ENCODE peak calls at places on chromosomes 3 and 15, in four cellular contexts. J is HepG2, O is SK-N-SH, G is HCT116. A is an unnamed sample.

GRCh38 chr3:42804831-42805821 is 836 bp upstream of the HIGD1A start:
- DNase-seq in J (peak; percentile 82), O (peak; percentile 21), G (no peak), A (peak; percentile 33)

GRCh38 chr3:44981220-44981619 is 5.2 kb downstream of the EXOSC7 start:
- DNase-seq in J (no peak), O (no peak), G (no peak), A (no peak)

GRCh38 chr3:13711911-13712650 is 163.2 kb downstream of the FBLN2 start:
- DNase-seq in J (no peak), O (no peak), G (no peak), A (no peak)

GRCh38 chr3:185420762-185421161 is 57.8 kb downstream of the MAP3K13 start:
- DNase-seq in J (no peak), O (no peak), G (no peak), A (no peak)

GRCh38 chr3:16304065-16305010 is 39.3 kb downstream of the OXNAD1 start:
- DNase-seq in J (no peak), O (no peak), G (no peak), A (peak; percentile 91)

GRCh38 chr3:42831321-42831713 is 22.1 kb downstream of the ACKR2 start:
- DNase-seq in J (peak; percentile 73), O (peak; percentile 57), G (peak; percentile 65), A (peak; percentile 74)

GRCh38 chr15:56261854-56262509 is 18.3 kb upstream of the RFX7 start:
- DNase-seq in J (no peak), O (no peak), G (no peak), A (no peak)

GRCh38 chr15:66701422-66702034 is 508 bp upstream of the SMAD6 start:
- DNase-seq in J (peak; percentile 42), O (peak; percentile 77), G (peak; percentile 27), A (no peak)

GRCh38 chr3:154780263-154780662 is 299.9 kb upstream of the MME start:
- DNase-seq in J (no peak), O (no peak), G (no peak), A (no peak)

GRCh38 chr3:1954632-1955031 is 144.0 kb upstream of the CNTN4 start:
- DNase-seq in J (no peak), O (no peak), G (no peak), A (no peak)

GRCh38 chr3:53354945-53355498 is 7.7 kb upstream of the DCP1A start:
- DNase-seq in J (no peak), O (no peak), G (no peak), A (peak; percentile 31)

GRCh38 chr15:84748274-84749110 is at the start of gene ZNF592:
- DNase-seq in J (peak; percentile 36), O (peak; percentile 92), G (no peak), A (peak; percentile 92)

GRCh38 chr3:184741259-184741556 is 29.3 kb upstream of the MAGEF1 start:
- DNase-seq in J (no peak), O (no peak), G (peak; percentile 6), A (no peak)

GRCh38 chr15:88060383-88060782 is 196.2 kb downstream of the NTRK3 start:
- DNase-seq in J (no peak), O (no peak), G (no peak), A (no peak)

GRCh38 chr3:128309026-128309425 is 155.7 kb downstream of the EEFSEC start:
- DNase-seq in J (no peak), O (no peak), G (no peak), A (no peak)

GRCh38 chr3:2765002-2765579 is 345.1 kb downstream of the IL5RA start:
- DNase-seq in J (peak; percentile 9), O (peak; percentile 53), G (no peak), A (no peak)

GRCh38 chr15:98729446-98730042 is 81.2 kb downstream of the IGF1R start:
- DNase-seq in J (no peak), O (peak; percentile 56), G (no peak), A (no peak)

GRCh38 chr3:60363817-60364216 is 887.4 kb downstream of the FHIT start:
- DNase-seq in J (no peak), O (no peak), G (no peak), A (no peak)

GRCh38 chr3:126482503-126483255 is 7.0 kb upstream of the ZXDC start:
- DNase-seq in J (no peak), O (no peak), G (no peak), A (no peak)

GRCh38 chr3:79724206-79724605 is 43.6 kb downstream of the ROBO1 start:
- DNase-seq in J (peak; percentile 5), O (no peak), G (no peak), A (no peak)

GRCh38 chr15:94665687-94666441 is 434.5 kb downstream of the MCTP2 start:
- DNase-seq in J (no peak), O (no peak), G (no peak), A (no peak)

GRCh38 chr15:44811347-44811746 is 75.0 kb downstream of the TRIM69 start:
- DNase-seq in J (peak; percentile 24), O (no peak), G (peak; percentile 6), A (no peak)

GRCh38 chr15:29567336-29567735 is 254.9 kb downstream of the TJP1 start:
- DNase-seq in J (no peak), O (no peak), G (no peak), A (no peak)
- TF ChIP-seq ELF1 in J (no peak), O (no peak), G (no peak), A (no peak)

GRCh38 chr3:48601622-48601994 is 6.5 kb upstream of the COL7A1 start:
- DNase-seq in J (no peak), O (no peak), G (no peak), A (no peak)
- TF ChIP-seq ELF1 in J (no peak), O (no peak), G (no peak), A (no peak)

GRCh38 chr3:197398301-197398878 is 100.0 kb upstream of the DLG1 start:
- DNase-seq in J (no peak), O (peak; percentile 1), G (no peak), A (no peak)
- TF ChIP-seq ELF1 in J (no peak), O (no peak), G (no peak), A (no peak)

DNA sequence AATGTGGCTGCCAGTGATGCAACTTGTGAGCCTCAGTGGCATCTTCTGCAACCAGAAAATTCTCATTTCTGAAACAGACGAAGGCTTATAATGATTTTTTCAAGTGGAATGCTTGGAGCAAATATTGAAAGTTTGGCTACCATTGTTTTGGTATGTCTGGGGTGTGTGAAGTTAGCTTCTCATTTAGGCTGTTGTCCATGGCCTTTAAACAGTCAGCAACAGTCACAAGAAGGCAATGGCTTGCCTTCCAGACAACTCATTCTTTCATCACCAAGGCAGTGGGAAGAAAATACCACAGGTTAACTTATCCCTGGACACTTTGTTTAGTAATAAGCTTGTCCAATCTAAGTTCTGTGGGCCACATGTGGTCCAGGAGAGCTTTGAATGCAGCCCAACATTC is 4.7 kb upstream of the BNC1 start:
- DNase-seq in J (no peak), O (no peak), G (no peak), A (no peak)
- TF ChIP-seq ELF1 in J (no peak), O (no peak), G (no peak), A (no peak)